ENCODE peak calls at places on chromosomes 4 and X, in ten cellular contexts. V is stimulated activated CD8-positive, alpha-beta memory T cell treated with anti-CD3 and anti-CD28 coated beads, Interleukin-15, amount 100 ng/mL, for 4 hours; X is stimulated activated CD4-positive, alpha-beta T cell treated with anti-CD3 and anti-CD28 coated beads, Interleukin-2, amount 100 ng/mL, for 48 hours; I is activated CD4-positive, alpha-beta T cell treated with anti-CD3 and anti-CD28 coated beads for 1 hour; U is HAP-1; A is NCI-H345; G is epithelial cell of esophagus; R is esophagus muscularis mucosa; O is NCI-H1092; Y is cardiac muscle cell. C is an unnamed sample.
A peak's percentile ranks its signal among the peaks of the same experiment; 100 is the strongest.

GRCh38 chr4:90689739-90690138 is 562.5 kb downstream of the CCSER1 start:
- DNase-seq in V (no peak), O (no peak), Y (no peak), G (peak; percentile 91), U (no peak), I (no peak), R (no peak), X (no peak), A (no peak), C (no peak)

GRCh38 chrX:115679460-115679859 is 118.5 kb downstream of the PLS3 start:
- DNase-seq in I (no peak), U (peak; percentile 94), V (no peak), O (peak; percentile 1), G (peak; percentile 30), R (no peak), A (peak; percentile 40), X (no peak), Y (peak; percentile 50), C (peak; percentile 7)

GRCh38 chr4:60173103-60173502 is 1027.0 kb upstream of the ADGRL3 start:
- DNase-seq in A (no peak), G (no peak), U (no peak), Y (no peak), I (no peak), R (no peak), V (no peak), O (no peak), X (no peak), C (no peak)

GRCh38 chr4:158090323-158090722 is 82.5 kb downstream of the GASK1B start:
- DNase-seq in A (peak; percentile 2), I (no peak), G (no peak), U (no peak), O (no peak), X (no peak), V (no peak), Y (peak; percentile 56), R (no peak), C (no peak)

GRCh38 chr4:81215936-81216335 is 914 bp upstream of the PRKG2 start:
- DNase-seq in V (no peak), G (no peak), A (no peak), U (no peak), Y (peak; percentile 37), O (no peak), R (no peak), X (no peak), I (no peak), C (no peak)

GRCh38 chrX:139141370-139141769 is 389.2 kb upstream of the F9 start:
- DNase-seq in U (no peak), Y (no peak), O (no peak), R (no peak), I (no peak), X (no peak), A (no peak), G (no peak), V (no peak), C (peak; percentile 34)

GRCh38 chr4:172481802-172482508 is 668.8 kb downstream of the GALNTL6 start:
- DNase-seq in Y (no peak), O (no peak), X (no peak), A (no peak), G (no peak), I (no peak), V (no peak), U (no peak), R (no peak), C (no peak)

GRCh38 chrX:1144293-1144692 is 68.2 kb downstream of the CRLF2 start:
- DNase-seq in G (no peak), V (no peak), A (no peak), Y (no peak), X (no peak), R (peak; percentile 64), I (no peak), O (no peak), U (no peak), C (no peak)

GRCh38 chr4:182578402-182578801 is 335.2 kb downstream of the TENM3 start:
- DNase-seq in O (no peak), X (no peak), A (no peak), V (no peak), R (no peak), U (peak; percentile 11), Y (peak; percentile 22), G (peak; percentile 90), I (no peak), C (no peak)

GRCh38 chr4:5758741-5759140 is 47.7 kb downstream of the EVC start:
- DNase-seq in A (no peak), V (no peak), U (no peak), O (no peak), I (no peak), Y (peak; percentile 77), X (peak; percentile 33), R (no peak), G (peak; percentile 99), C (no peak)